ENCODE peak calls at places on chromosome X, in six cellular contexts. P is choroid plexus epithelial cell, L is T-helper 1 cell, U is heart right ventricle, B is posterior cingulate gyrus, E is small intestine. C is an unnamed sample.
A peak's percentile ranks its signal among the peaks of the same experiment; 100 is the strongest.

GRCh38 chrX:115892787-115893671 is 277.5 kb upstream of the AGTR2 start:
- DNase-seq in P (peak; percentile 21), L (no peak), U (no peak), B (peak; percentile 61), E (peak; percentile 78), C (peak; percentile 78)

GRCh38 chrX:150092549-150092948 is 154.3 kb upstream of the EOLA2 start:
- DNase-seq in P (no peak), L (no peak), U (no peak), B (no peak), E (no peak), C (no peak)

GRCh38 chrX:134990475-134991473 is at the start of gene SMIM10:
- DNase-seq in P (peak; percentile 88), L (no peak), U (peak; percentile 79), B (peak; percentile 10), E (peak; percentile 3), C (peak; percentile 69)

GRCh38 chrX:147803948-147804347 is 107.8 kb upstream of the FMR1 start:
- DNase-seq in P (no peak), L (no peak), U (peak; percentile 2), B (no peak), E (peak; percentile 4), C (no peak)

GRCh38 chrX:65035451-65035779 is 59.2 kb upstream of the ZC4H2 start:
- DNase-seq in P (no peak), L (no peak), U (peak; percentile 3), B (no peak), E (peak; percentile 40), C (peak; percentile 24)

GRCh38 chrX:72666451-72666850 is 47.7 kb downstream of the PHKA1 start:
- DNase-seq in P (peak; percentile 29), L (no peak), U (no peak), B (no peak), E (no peak), C (no peak)

GRCh38 chrX:102546818-102547493 is 30.4 kb upstream of the TMSB15A start:
- DNase-seq in P (no peak), L (no peak), U (no peak), B (no peak), E (no peak), C (no peak)

GRCh38 chrX:66633541-66633940 is 5.3 kb downstream of the EDA2R start:
- DNase-seq in P (peak; percentile 69), L (no peak), U (no peak), B (no peak), E (no peak), C (no peak)

GRCh38 chrX:103356023-103356798 is at the start of gene TCEAL9:
- DNase-seq in P (peak; percentile 86), L (no peak), U (peak; percentile 78), B (no peak), E (peak; percentile 36), C (no peak)

GRCh38 chrX:99719140-99719539 is 690.9 kb downstream of the PCDH19 start:
- DNase-seq in P (no peak), L (no peak), U (no peak), B (no peak), E (no peak), C (no peak)

GRCh38 chrX:53362439-53362838 is 60.0 kb downstream of the SMC1A start:
- DNase-seq in P (no peak), L (no peak), U (no peak), B (no peak), E (peak; percentile 2), C (no peak)

C was measured in pancreas.